ENCODE peak calls at places on chromosome X, in four cellular contexts. One of them, this sample, is unnamed.

GRCh38 chrX:56978172-56978571 is 17.2 kb downstream of the SPIN3 start:
- DNase-seq in fibroblast of lung: peak; percentile 37
- DNase-seq in BE2C: peak; percentile 15
- DNase-seq in IMR-90: peak; percentile 44
- DNase-seq in this sample: peak; percentile 58

GRCh38 chrX:7446815-7447214 is 298.9 kb upstream of the PUDP start:
- DNase-seq in BE2C: no peak
- DNase-seq in fibroblast of lung: no peak
- DNase-seq in IMR-90: no peak
- DNase-seq in this sample: no peak

GRCh38 chrX:7108995-7109634 is 38.4 kb upstream of the STS start:
- DNase-seq in fibroblast of lung: no peak
- DNase-seq in BE2C: no peak
- DNase-seq in IMR-90: no peak
- DNase-seq in this sample: no peak

GRCh38 chrX:51837926-51838325 is 55.5 kb upstream of the MAGED1 start:
- DNase-seq in fibroblast of lung: peak; percentile 67
- DNase-seq in IMR-90: peak; percentile 52
- DNase-seq in BE2C: peak; percentile 45
- DNase-seq in this sample: peak; percentile 15

GRCh38 chrX:32937043-32937442 is 274.3 kb downstream of the DMD start:
- DNase-seq in BE2C: no peak
- DNase-seq in fibroblast of lung: no peak
- DNase-seq in IMR-90: no peak
- DNase-seq in this sample: no peak

GRCh38 chrX:4944767-4945166 is 1231.3 kb upstream of the PRKX start:
- DNase-seq in fibroblast of lung: no peak
- DNase-seq in IMR-90: no peak
- DNase-seq in BE2C: no peak
- DNase-seq in this sample: no peak

GRCh38 chrX:25872786-25873185 is 265.4 kb upstream of the MAGEB18 start:
- DNase-seq in fibroblast of lung: peak; percentile 6
- DNase-seq in IMR-90: no peak
- DNase-seq in BE2C: no peak
- DNase-seq in this sample: no peak

GRCh38 chrX:54116391-54116790 is 66.7 kb downstream of the FAM120C start:
- DNase-seq in IMR-90: no peak
- DNase-seq in BE2C: no peak
- DNase-seq in fibroblast of lung: no peak
- DNase-seq in this sample: no peak

GRCh38 chrX:108177321-108177990 is 85.9 kb downstream of the ATG4A start:
- DNase-seq in IMR-90: no peak
- DNase-seq in fibroblast of lung: no peak
- DNase-seq in BE2C: no peak
- DNase-seq in this sample: no peak

GRCh38 chrX:66017659-66018170 is 22.2 kb downstream of the VSIG4 start:
- DNase-seq in IMR-90: no peak
- DNase-seq in fibroblast of lung: no peak
- DNase-seq in BE2C: no peak
- DNase-seq in this sample: no peak

GRCh38 chrX:46298821-46299220 is 246.4 kb downstream of the ZNF674 start:
- DNase-seq in BE2C: no peak
- DNase-seq in fibroblast of lung: peak; percentile 20
- DNase-seq in IMR-90: peak; percentile 28
- DNase-seq in this sample: peak; percentile 9

GRCh38 chrX:72576161-72576896 is 3.7 kb upstream of the HDAC8 start:
- DNase-seq in fibroblast of lung: peak; percentile 76
- DNase-seq in IMR-90: peak; percentile 52
- DNase-seq in BE2C: no peak
- DNase-seq in this sample: peak; percentile 43

GRCh38 chrX:817759-818158 is 187.2 kb downstream of the SHOX start:
- DNase-seq in IMR-90: no peak
- DNase-seq in fibroblast of lung: no peak
- DNase-seq in BE2C: no peak
- DNase-seq in this sample: no peak

GRCh38 chrX:816411-816810 is 185.8 kb downstream of the SHOX start:
- DNase-seq in IMR-90: no peak
- DNase-seq in fibroblast of lung: no peak
- DNase-seq in BE2C: no peak
- DNase-seq in this sample: no peak

GRCh38 chrX:821311-822178 is 191.0 kb downstream of the SHOX start:
- DNase-seq in fibroblast of lung: no peak
- DNase-seq in IMR-90: no peak
- DNase-seq in BE2C: no peak
- DNase-seq in this sample: no peak

DNA sequence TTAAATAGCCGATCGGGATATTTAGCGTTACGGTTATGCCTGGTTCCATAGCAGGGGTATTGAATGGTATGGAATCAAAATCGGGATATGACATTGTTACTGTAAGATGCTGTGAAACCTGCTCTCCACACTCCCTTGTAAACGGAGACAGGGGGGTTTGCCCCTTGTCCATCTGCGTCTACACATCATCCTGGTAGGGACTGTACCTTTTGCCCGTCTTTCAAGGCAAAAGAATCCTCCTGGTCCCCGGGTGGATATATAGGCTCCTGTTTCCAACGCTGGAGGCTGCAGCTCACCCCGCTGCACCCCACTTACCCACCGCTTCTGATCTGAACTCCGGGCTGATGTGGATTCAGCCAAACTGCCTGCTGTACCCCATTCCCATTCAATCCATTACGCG is 189.1 kb downstream of the SHOX start:
- DNase-seq in fibroblast of lung: no peak
- DNase-seq in BE2C: no peak
- DNase-seq in IMR-90: no peak
- DNase-seq in this sample: no peak
- H3K4me1 ChIP-seq in fibroblast of lung: no peaks in the 10 kb centered on the region
- H3K4me1 ChIP-seq in BE2C: no peaks in the 10 kb centered on the region
- H3K4me1 ChIP-seq in IMR-90: no peaks in the 10 kb centered on the region
- H3K4me1 ChIP-seq in this sample: no peaks in the 10 kb centered on the region

GRCh38 chrX:74923942-74924448 is 1.3 kb downstream of the NEXMIF start:
- DNase-seq in BE2C: no peak
- DNase-seq in IMR-90: no peak
- DNase-seq in fibroblast of lung: peak; percentile 0
- DNase-seq in this sample: peak; percentile 1
- H3K27me3 ChIP-seq in BE2C: peaks cover 6% of the 10 kb centered on the region
- H3K27me3 ChIP-seq in IMR-90: peaks cover 12% of the 10 kb centered on the region
- H3K27me3 ChIP-seq in fibroblast of lung: peaks cover 2% of the 10 kb centered on the region
- H3K27me3 ChIP-seq in this sample: peaks cover 17% of the 10 kb centered on the region

GRCh38 chrX:391717-392691 is 5.3 kb upstream of the PPP2R3B start:
- DNase-seq in fibroblast of lung: no peak
- DNase-seq in BE2C: no peak
- DNase-seq in IMR-90: no peak
- DNase-seq in this sample: no peak
- H3K4me1 ChIP-seq in fibroblast of lung: no peaks in the 10 kb centered on the region
- H3K4me1 ChIP-seq in BE2C: no peaks in the 10 kb centered on the region
- H3K4me1 ChIP-seq in IMR-90: no peaks in the 10 kb centered on the region
- H3K4me1 ChIP-seq in this sample: peaks cover 4% of the 10 kb centered on the region

GRCh38 chrX:30939928-30940327 is 50.9 kb upstream of the TAB3 start:
- DNase-seq in fibroblast of lung: no peak
- DNase-seq in BE2C: no peak
- DNase-seq in IMR-90: no peak
- DNase-seq in this sample: no peak

GRCh38 chrX:30938295-30938694 is 49.2 kb upstream of the TAB3 start:
- DNase-seq in BE2C: no peak
- DNase-seq in IMR-90: no peak
- DNase-seq in fibroblast of lung: no peak
- DNase-seq in this sample: no peak

GRCh38 chrX:30930679-30931078 is 41.6 kb upstream of the TAB3 start:
- DNase-seq in BE2C: no peak
- DNase-seq in fibroblast of lung: no peak
- DNase-seq in IMR-90: no peak
- DNase-seq in this sample: no peak

GRCh38 chrX:30931920-30932319 is 42.9 kb upstream of the TAB3 start:
- DNase-seq in BE2C: no peak
- DNase-seq in fibroblast of lung: no peak
- DNase-seq in IMR-90: no peak
- DNase-seq in this sample: no peak

DNA sequence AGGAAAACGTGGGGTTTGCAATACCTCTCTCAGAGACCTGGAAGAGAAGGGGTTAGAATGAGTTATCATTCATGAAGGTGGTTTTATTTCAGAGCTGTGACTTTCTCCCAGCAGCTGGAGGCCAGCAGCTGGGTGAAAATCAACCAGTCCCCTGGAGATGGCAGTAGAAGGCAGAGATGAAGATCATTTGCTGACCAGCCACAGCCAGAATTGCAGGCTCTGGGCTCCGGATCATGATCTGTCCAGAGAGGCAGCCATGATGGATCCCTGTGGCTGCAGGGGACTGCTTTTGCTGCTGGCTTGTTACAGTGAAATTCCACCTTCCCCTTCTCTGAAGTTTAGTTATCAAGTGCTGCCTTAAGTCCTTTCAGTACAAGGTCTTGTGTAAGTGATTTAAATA is 46.9 kb upstream of the TAB3 start:
- DNase-seq in BE2C: peak; percentile 34
- DNase-seq in IMR-90: peak; percentile 3
- DNase-seq in fibroblast of lung: peak; percentile 4
- DNase-seq in this sample: peak; percentile 25
- H3K27me3 ChIP-seq in BE2C: no peaks in the 10 kb centered on the region
- H3K27me3 ChIP-seq in IMR-90: peaks cover 2% of the 10 kb centered on the region
- H3K27me3 ChIP-seq in fibroblast of lung: no peaks in the 10 kb centered on the region
- H3K27me3 ChIP-seq in this sample: peaks cover 36% of the 10 kb centered on the region

DNA sequence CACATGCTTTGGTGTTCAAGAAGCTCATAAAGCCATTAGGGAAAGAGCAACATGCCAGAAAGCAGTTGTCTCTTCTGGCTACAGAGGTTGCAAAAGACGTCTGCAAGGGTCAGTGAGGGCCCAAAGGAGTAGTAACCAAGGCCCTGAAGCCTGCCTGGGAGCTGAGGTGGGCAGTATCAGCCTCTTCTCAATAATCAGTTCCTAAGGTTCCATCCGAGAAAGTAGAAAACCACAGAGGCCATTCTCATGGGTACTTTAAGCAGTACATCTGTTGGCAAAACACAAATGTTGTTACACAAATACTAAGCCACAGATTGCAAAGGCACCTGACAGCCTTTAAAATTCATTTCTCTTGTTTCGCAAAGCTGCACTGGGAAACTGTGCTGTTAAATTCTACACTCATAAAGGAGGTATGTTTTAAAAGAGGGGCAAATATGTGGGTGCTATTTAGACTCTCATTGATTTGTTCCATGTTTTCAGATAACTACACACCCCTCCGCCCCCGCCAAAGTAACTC is 37.7 kb downstream of the MECP2 start:
- DNase-seq in BE2C: no peak
- DNase-seq in IMR-90: no peak
- DNase-seq in fibroblast of lung: no peak
- DNase-seq in this sample: peak; percentile 25
- H3K4me1 ChIP-seq in BE2C: peaks cover 9% of the 10 kb centered on the region
- H3K4me1 ChIP-seq in IMR-90: peaks cover 10% of the 10 kb centered on the region
- H3K4me1 ChIP-seq in fibroblast of lung: no peaks in the 10 kb centered on the region
- H3K4me1 ChIP-seq in this sample: peaks cover 28% of the 10 kb centered on the region

GRCh38 chrX:136457303-136457917 is 30.3 kb upstream of the BRS3 start:
- DNase-seq in IMR-90: no peak
- DNase-seq in fibroblast of lung: no peak
- DNase-seq in BE2C: no peak
- DNase-seq in this sample: no peak
- H3K27me3 ChIP-seq in IMR-90: peaks cover 3% of the 10 kb centered on the region
- H3K27me3 ChIP-seq in fibroblast of lung: no peaks in the 10 kb centered on the region
- H3K27me3 ChIP-seq in BE2C: no peaks in the 10 kb centered on the region
- H3K27me3 ChIP-seq in this sample: no peaks in the 10 kb centered on the region

DNA sequence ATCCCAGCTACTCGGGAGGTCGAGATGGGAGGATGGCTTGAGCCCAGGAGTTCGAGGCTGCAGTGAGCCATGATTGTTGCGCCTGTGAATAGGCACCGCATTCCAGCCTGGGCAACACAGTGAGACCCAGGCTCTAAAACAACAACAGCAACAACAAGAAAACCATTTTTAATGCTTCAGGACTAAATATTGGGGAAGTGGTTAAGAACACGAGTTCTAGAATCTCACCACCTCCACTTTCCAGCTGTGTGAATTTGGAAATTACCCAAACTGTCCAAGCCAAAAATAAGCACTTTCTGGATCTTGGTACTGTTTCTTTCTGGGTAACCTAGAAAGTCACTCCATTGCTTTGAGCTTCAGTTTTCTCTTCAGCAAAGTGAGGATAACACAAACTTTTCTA is 63.2 kb downstream of the ADGRG2 start:
- DNase-seq in fibroblast of lung: no peak
- DNase-seq in IMR-90: no peak
- DNase-seq in BE2C: no peak
- DNase-seq in this sample: no peak
- H3K4me1 ChIP-seq in fibroblast of lung: no peaks in the 10 kb centered on the region
- H3K4me1 ChIP-seq in IMR-90: no peaks in the 10 kb centered on the region
- H3K4me1 ChIP-seq in BE2C: no peaks in the 10 kb centered on the region
- H3K4me1 ChIP-seq in this sample: no peaks in the 10 kb centered on the region

DNA sequence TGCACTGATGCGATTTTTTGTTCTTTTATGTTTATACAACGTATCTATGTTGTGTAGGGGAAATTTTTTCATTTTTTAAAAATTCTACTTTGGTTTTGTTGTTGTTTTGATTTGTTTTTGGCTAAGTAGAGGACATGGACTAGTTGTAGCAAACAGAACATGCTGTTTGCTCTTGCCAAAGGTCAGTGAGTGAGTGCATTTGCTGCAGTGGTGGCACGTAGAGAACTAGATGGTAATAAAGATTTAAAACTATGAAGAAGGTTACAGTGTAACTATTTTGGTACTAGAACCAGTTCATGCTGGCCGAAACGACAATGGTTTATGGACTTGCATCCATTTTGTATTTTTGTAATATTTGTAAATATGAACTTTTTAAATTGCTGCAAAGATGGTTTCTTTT is 1.9 kb upstream of the SCML1 start:
- DNase-seq in BE2C: no peak
- DNase-seq in IMR-90: no peak
- DNase-seq in fibroblast of lung: no peak
- DNase-seq in this sample: no peak
- H3K27me3 ChIP-seq in BE2C: no peaks in the 10 kb centered on the region
- H3K27me3 ChIP-seq in IMR-90: no peaks in the 10 kb centered on the region
- H3K27me3 ChIP-seq in fibroblast of lung: no peaks in the 10 kb centered on the region
- H3K27me3 ChIP-seq in this sample: no peaks in the 10 kb centered on the region

DNA sequence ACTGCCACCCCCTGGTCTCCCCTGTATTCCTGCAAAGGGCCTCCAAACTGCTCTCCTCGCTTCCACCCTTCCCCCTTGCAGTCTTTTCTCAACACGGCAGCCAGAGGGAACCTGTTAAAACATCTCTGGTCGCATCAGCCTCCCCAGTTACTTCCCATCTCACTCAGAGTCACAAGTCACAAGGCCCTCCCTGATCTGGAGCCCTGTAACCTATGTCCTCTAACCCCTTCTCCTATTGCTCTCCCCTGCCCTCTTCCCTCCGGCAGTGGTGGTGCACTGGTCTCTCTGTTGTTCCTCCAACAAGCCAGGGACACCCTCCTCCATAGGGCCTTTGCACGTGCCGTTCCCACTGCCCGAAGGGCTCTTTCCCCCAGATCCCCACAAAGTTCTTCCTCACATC is 73.2 kb downstream of the SH3KBP1 start:
- DNase-seq in BE2C: no peak
- DNase-seq in IMR-90: no peak
- DNase-seq in fibroblast of lung: no peak
- DNase-seq in this sample: no peak
- H3K4me1 ChIP-seq in BE2C: no peaks in the 10 kb centered on the region
- H3K4me1 ChIP-seq in IMR-90: peaks cover 6% of the 10 kb centered on the region
- H3K4me1 ChIP-seq in fibroblast of lung: peaks cover 2% of the 10 kb centered on the region
- H3K4me1 ChIP-seq in this sample: peaks cover 28% of the 10 kb centered on the region

DNA sequence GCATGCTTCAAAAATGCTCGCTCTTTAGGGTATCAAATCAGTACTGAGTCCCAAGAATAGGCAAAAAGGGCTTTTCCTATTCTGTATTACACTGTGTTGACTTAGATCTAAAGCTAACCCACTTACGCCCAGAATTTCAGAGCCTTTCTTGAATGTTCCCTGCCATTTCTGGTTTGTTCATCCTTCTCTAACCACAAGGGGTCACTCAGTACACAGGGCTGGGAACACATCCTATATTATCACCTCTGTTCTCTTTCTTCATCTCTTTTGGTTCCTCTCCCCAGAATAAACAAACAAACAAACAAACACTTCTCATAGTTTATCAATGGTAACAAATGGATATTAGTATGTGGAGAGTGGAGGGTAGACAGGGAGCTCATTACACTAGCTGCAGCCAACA is 25.5 kb upstream of the MORC4 start:
- DNase-seq in IMR-90: peak; percentile 24
- DNase-seq in fibroblast of lung: peak; percentile 45
- DNase-seq in BE2C: no peak
- DNase-seq in this sample: peak; percentile 55
- H3K27me3 ChIP-seq in IMR-90: peaks cover 3% of the 10 kb centered on the region
- H3K27me3 ChIP-seq in fibroblast of lung: no peaks in the 10 kb centered on the region
- H3K27me3 ChIP-seq in BE2C: no peaks in the 10 kb centered on the region
- H3K27me3 ChIP-seq in this sample: peaks cover 23% of the 10 kb centered on the region